ENCODE peak calls at places on chromosome 21, in nine cellular contexts. D, W, A, O, G, K, V, Y and Q are unnamed samples.

GRCh38 chr21:30831194-30831765 is 1.7 kb upstream of the KRTAP7-1 start:
- DNase-seq in D (peak; percentile 18), W (peak; percentile 23), A (peak; percentile 19), O (peak; percentile 4), G (no peak), K (no peak), V (peak; percentile 12), Y (no peak), Q (peak; percentile 16)

GRCh38 chr21:14403681-14404318 is 20.9 kb upstream of the HSPA13 start:
- DNase-seq in D (peak; percentile 16), W (peak; percentile 69), A (peak; percentile 33), O (no peak), G (no peak), K (no peak), V (no peak), Y (peak; percentile 34), Q (peak; percentile 34)

GRCh38 chr21:26833011-26833410 is 12.2 kb downstream of the ADAMTS1 start:
- DNase-seq in D (no peak), W (no peak), A (no peak), O (no peak), G (no peak), K (no peak), V (no peak), Y (no peak), Q (no peak)

GRCh38 chr21:33971492-33972013 is 55.9 kb upstream of the ATP5PO start:
- DNase-seq in D (no peak), W (peak; percentile 61), A (no peak), O (no peak), G (no peak), K (no peak), V (no peak), Y (peak; percentile 79), Q (peak; percentile 57)

GRCh38 chr21:42514883-42515228 is 1.2 kb downstream of the SLC37A1 start:
- DNase-seq in D (no peak), W (no peak), A (no peak), O (no peak), G (no peak), K (no peak), V (no peak), Y (no peak), Q (no peak)

GRCh38 chr21:32520885-32521735 is 64.2 kb downstream of the TCP10L start:
- DNase-seq in D (no peak), W (peak; percentile 98), A (no peak), O (no peak), G (no peak), K (peak; percentile 60), V (no peak), Y (peak; percentile 99), Q (peak; percentile 43)

GRCh38 chr21:28899220-28899619 is 93.5 kb downstream of the LTN1 start:
- DNase-seq in D (no peak), W (no peak), A (no peak), O (no peak), G (no peak), K (no peak), V (no peak), Y (no peak), Q (no peak)

GRCh38 chr21:15433091-15433490 is 296.7 kb upstream of the USP25 start:
- DNase-seq in D (no peak), W (no peak), A (no peak), O (no peak), G (no peak), K (no peak), V (no peak), Y (peak; percentile 19), Q (no peak)

GRCh38 chr21:17931080-17931479 is 111.9 kb upstream of the C21orf91 start:
- DNase-seq in D (no peak), W (peak; percentile 4), A (no peak), O (no peak), G (no peak), K (no peak), V (no peak), Y (peak; percentile 7), Q (no peak)

GRCh38 chr21:44006017-44006624 is 6.0 kb upstream of the TRAPPC10 start:
- DNase-seq in D (no peak), W (peak; percentile 93), A (no peak), O (no peak), G (no peak), K (no peak), V (no peak), Y (peak; percentile 90), Q (peak; percentile 92)

GRCh38 chr21:45863267-45863666 is 118.3 kb upstream of the COL6A1 start:
- DNase-seq in D (no peak), W (no peak), A (no peak), O (no peak), G (no peak), K (no peak), V (no peak), Y (no peak), Q (no peak)

GRCh38 chr21:32370971-32371766 is 21.6 kb downstream of the URB1 start:
- DNase-seq in D (no peak), W (peak; percentile 44), A (no peak), O (no peak), G (no peak), K (no peak), V (no peak), Y (no peak), Q (no peak)

GRCh38 chr21:42193131-42193671 is 25.7 kb upstream of the ABCG1 start:
- DNase-seq in D (peak; percentile 82), W (peak; percentile 85), A (peak; percentile 26), O (peak; percentile 55), G (no peak), K (no peak), V (no peak), Y (peak; percentile 54), Q (no peak)

GRCh38 chr21:29064850-29065481 is 8.5 kb downstream of the CCT8 start:
- DNase-seq in D (no peak), W (no peak), A (no peak), O (no peak), G (no peak), K (no peak), V (no peak), Y (no peak), Q (no peak)

GRCh38 chr21:35408401-35408800 is 359.3 kb upstream of the RUNX1 start:
- DNase-seq in D (no peak), W (no peak), A (no peak), O (no peak), G (no peak), K (no peak), V (no peak), Y (peak; percentile 71), Q (no peak)

GRCh38 chr21:42861311-42862122 is 17.8 kb downstream of the WDR4 start:
- DNase-seq in D (no peak), W (no peak), A (no peak), O (no peak), G (no peak), K (no peak), V (no peak), Y (no peak), Q (no peak)

GRCh38 chr21:41634858-41635257 is 126.9 kb upstream of the TMPRSS2 start:
- DNase-seq in D (no peak), W (no peak), A (no peak), O (no peak), G (no peak), K (no peak), V (no peak), Y (peak; percentile 97), Q (peak; percentile 67)

GRCh38 chr21:35394049-35394448 is 344.9 kb upstream of the RUNX1 start:
- DNase-seq in D (no peak), W (no peak), A (no peak), O (no peak), G (no peak), K (no peak), V (no peak), Y (no peak), Q (no peak)

GRCh38 chr21:27756191-27756590 is 789.3 kb upstream of the ADAMTS5 start:
- DNase-seq in D (no peak), W (no peak), A (no peak), O (no peak), G (no peak), K (no peak), V (no peak), Y (no peak), Q (no peak)

GRCh38 chr21:33760641-33761103 is 118.4 kb downstream of the ITSN1 start:
- DNase-seq in D (no peak), W (peak; percentile 88), A (no peak), O (no peak), G (no peak), K (no peak), V (no peak), Y (peak; percentile 79), Q (peak; percentile 14)

GRCh38 chr21:33541105-33541711 is 709 bp downstream of the GART start:
- DNase-seq in D (no peak), W (peak; percentile 44), A (no peak), O (no peak), G (no peak), K (no peak), V (no peak), Y (peak; percentile 21), Q (no peak)

GRCh38 chr21:44368711-44369446 is 15.5 kb downstream of the TRPM2 start:
- DNase-seq in D (no peak), W (no peak), A (no peak), O (no peak), G (no peak), K (no peak), V (no peak), Y (no peak), Q (no peak)

GRCh38 chr21:21897275-21897883 is 899.2 kb downstream of the NCAM2 start:
- DNase-seq in D (no peak), W (no peak), A (no peak), O (no peak), G (no peak), K (no peak), V (no peak), Y (no peak), Q (no peak)

GRCh38 chr21:31161157-31161556 is 122.9 kb upstream of the KRTAP19-8 start:
- DNase-seq in D (no peak), W (no peak), A (no peak), O (no peak), G (no peak), K (peak; percentile 66), V (peak; percentile 16), Y (peak; percentile 49), Q (no peak)

GRCh38 chr21:45281411-45282282 is 6.0 kb downstream of the POFUT2 start:
- DNase-seq in D (no peak), W (no peak), A (no peak), O (no peak), G (no peak), K (no peak), V (no peak), Y (no peak), Q (no peak)

GRCh38 chr21:39079617-39080016 is 103.6 kb downstream of the PSMG1 start:
- DNase-seq in D (no peak), W (peak; percentile 78), A (no peak), O (peak; percentile 7), G (no peak), K (peak; percentile 53), V (no peak), Y (no peak), Q (no peak)

GRCh38 chr21:43575466-43575841 is 83.8 kb downstream of the HSF2BP start:
- DNase-seq in D (no peak), W (no peak), A (no peak), O (no peak), G (no peak), K (no peak), V (no peak), Y (no peak), Q (no peak)

GRCh38 chr21:29465528-29465927 is 166.8 kb downstream of the BACH1 start:
- DNase-seq in D (no peak), W (peak; percentile 14), A (no peak), O (no peak), G (no peak), K (no peak), V (no peak), Y (no peak), Q (no peak)